ENCODE peak calls at places on chromosomes 4 and X, in four cellular contexts. D, Y, P and N are unnamed samples.
A peak's percentile ranks its signal among the peaks of the same experiment; 100 is the strongest.

GRCh38 chrX:19182785-19183184 is 60.5 kb upstream of the ADGRG2 start:
- DNase-seq in D (no peak), P (no peak), Y (no peak), N (no peak)

GRCh38 chr4:53105313-53105712 is 243.2 kb downstream of the RASL11B start:
- DNase-seq in D (no peak), Y (no peak), P (peak; percentile 70), N (no peak)

GRCh38 chr4:80069108-80069836 is 3.8 kb downstream of the ANTXR2 start:
- DNase-seq in P (no peak), Y (no peak), D (no peak), N (no peak)

GRCh38 chr4:74671074-74671698 is 123.1 kb downstream of the BTC start:
- DNase-seq in D (peak; percentile 43), Y (peak; percentile 11), P (peak; percentile 69), N (peak; percentile 76)

GRCh38 chr4:70958681-70959080 is 34.8 kb upstream of the DCK start:
- DNase-seq in D (peak; percentile 39), P (no peak), Y (no peak), N (peak; percentile 69)

GRCh38 chr4:98673282-98673644 is 14.9 kb upstream of the TSPAN5 start:
- DNase-seq in D (no peak), Y (no peak), P (no peak), N (no peak)

GRCh38 chr4:83276299-83277040 is 8.1 kb downstream of the COQ2 start:
- DNase-seq in P (no peak), Y (no peak), D (no peak), N (no peak)

GRCh38 chr4:11698033-11698432 is 269.3 kb upstream of the HS3ST1 start:
- DNase-seq in Y (no peak), D (no peak), P (no peak), N (no peak)

GRCh38 chr4:16794816-16795445 is 103.5 kb downstream of the LDB2 start:
- DNase-seq in P (peak; percentile 63), Y (peak; percentile 22), D (no peak), N (peak; percentile 64)

GRCh38 chrX:132413459-132413858 is 75.4 kb downstream of the MBNL3 start:
- DNase-seq in Y (no peak), P (peak; percentile 82), D (no peak), N (no peak)

GRCh38 chr4:55545133-55545532 is 1.6 kb downstream of the CLOCK start:
- DNase-seq in P (peak; percentile 7), Y (no peak), D (no peak), N (no peak)

GRCh38 chrX:54043696-54044125 is 562 bp downstream of the PHF8 start:
- DNase-seq in P (no peak), D (no peak), Y (peak; percentile 38), N (no peak)

GRCh38 chrX:134013092-134013497 is 27.7 kb upstream of the GPC3 start:
- DNase-seq in Y (no peak), D (no peak), P (no peak), N (peak; percentile 1)

GRCh38 chr4:13654158-13654797 is 26.8 kb upstream of the BOD1L1 start:
- DNase-seq in Y (peak; percentile 81), P (peak; percentile 32), D (no peak), N (peak; percentile 77)

GRCh38 chrX:26922278-26922677 is 540.9 kb downstream of the PPP4R3C start:
- DNase-seq in Y (no peak), D (no peak), P (no peak), N (peak; percentile 74)

GRCh38 chrX:41085883-41086626 is 810 bp downstream of the USP9X start:
- DNase-seq in Y (peak; percentile 45), D (no peak), P (peak; percentile 30), N (peak; percentile 44)

GRCh38 chr4:142660728-142661127 is 185.4 kb downstream of the INPP4B start:
- DNase-seq in P (no peak), Y (no peak), D (no peak), N (no peak)

GRCh38 chr4:88215351-88215750 is 56.9 kb upstream of the ABCG2 start:
- DNase-seq in P (no peak), Y (no peak), D (no peak), N (no peak)

GRCh38 chr4:138232364-138232763 is 9.8 kb downstream of the SLC7A11 start:
- DNase-seq in P (no peak), D (no peak), Y (no peak), N (no peak)

GRCh38 chr4:17511950-17512795 is at the start of gene QDPR:
- DNase-seq in D (no peak), Y (peak; percentile 86), P (peak; percentile 67), N (peak; percentile 31)

GRCh38 chrX:153645921-153646481 is 1.0 kb upstream of the DUSP9 start:
- DNase-seq in Y (no peak), P (peak; percentile 79), D (no peak), N (no peak)

GRCh38 chr4:128565565-128566186 is 243.8 kb upstream of the JADE1 start:
- DNase-seq in Y (peak; percentile 47), D (no peak), P (peak; percentile 51), N (no peak)

GRCh38 chrX:39152106-39152649 is 350.9 kb downstream of the MID1IP1 start:
- DNase-seq in D (no peak), P (no peak), Y (peak; percentile 16), N (no peak)

GRCh38 chr4:123597586-123597985 is 201.0 kb downstream of the SPRY1 start:
- DNase-seq in P (no peak), D (peak; percentile 21), Y (no peak), N (peak; percentile 35)

GRCh38 chr4:122621010-122621616 is at the start of gene IL21:
- DNase-seq in D (no peak), Y (no peak), P (no peak), N (no peak)

GRCh38 chr4:113760094-113760851 is 1.3 kb downstream of the CAMK2D start:
- DNase-seq in Y (peak; percentile 33), P (no peak), D (no peak), N (peak; percentile 27)

GRCh38 chrX:137043736-137044135 is 9.9 kb upstream of the GPR101 start:
- DNase-seq in P (no peak), D (no peak), Y (no peak), N (no peak)
- H3K27me3 ChIP-seq in P (no peaks in the 10 kb centered on the region), D (peaks cover 2% of the 10 kb centered on the region), Y (no peaks in the 10 kb centered on the region), N (no peaks in the 10 kb centered on the region)

DNA sequence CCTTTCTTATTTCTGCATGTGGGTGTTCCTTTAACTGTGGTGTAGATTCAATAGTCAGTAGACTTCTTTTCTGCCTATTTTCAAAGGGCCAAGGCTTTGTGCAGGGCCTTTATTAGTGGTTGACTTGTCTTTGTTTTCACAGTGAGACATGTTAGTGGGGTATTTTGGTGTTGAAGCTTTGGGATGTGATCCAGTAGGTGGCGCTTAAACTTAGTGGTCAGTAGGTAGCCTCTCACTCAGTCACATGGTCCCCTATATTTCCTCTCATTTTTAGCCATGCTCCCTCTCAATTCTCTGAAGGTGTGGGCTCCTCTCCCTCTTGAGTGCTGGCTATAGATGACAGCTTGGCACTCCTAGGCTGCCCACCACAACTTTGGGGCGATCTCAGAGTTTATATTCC is 23.4 kb upstream of the SLC10A7 start:
- DNase-seq in P (peak; percentile 27), D (no peak), Y (no peak), N (peak; percentile 49)
- TF ChIP-seq CTCF in P (peak; percentile 54), D (peak; percentile 42), Y (no peak), N (peak; percentile 56)

DNA sequence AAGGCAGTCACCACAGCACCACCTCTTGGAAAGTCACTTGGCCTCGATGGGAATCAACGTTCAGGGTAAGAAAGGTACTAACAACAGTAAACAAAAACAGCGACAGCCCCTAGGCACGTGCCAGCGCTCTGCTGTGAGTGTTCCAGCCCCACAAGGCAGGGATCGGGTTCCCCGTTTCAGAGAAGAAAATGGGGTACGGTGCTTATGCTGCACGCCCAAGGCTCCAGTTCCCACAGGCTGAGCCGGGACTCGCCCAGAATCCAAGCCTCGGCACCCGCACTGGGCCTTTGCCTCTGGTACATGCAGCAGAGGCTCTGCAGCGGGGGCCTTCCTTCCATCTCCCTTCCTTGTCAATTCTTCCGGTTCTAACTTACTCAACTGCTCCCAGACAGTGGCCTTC is 37.3 kb downstream of the WDR1 start:
- DNase-seq in D (no peak), P (no peak), Y (peak; percentile 15), N (no peak)
- H3K27me3 ChIP-seq in D (no peaks in the 10 kb centered on the region), P (no peaks in the 10 kb centered on the region), Y (no peaks in the 10 kb centered on the region), N (no peaks in the 10 kb centered on the region)

GRCh38 chrX:24874604-24875247 is 141.0 kb downstream of the ARX start:
- DNase-seq in Y (no peak), D (no peak), P (no peak), N (no peak)
- TF ChIP-seq CTCF in Y (no peak), D (no peak), P (no peak), N (no peak)

DNA sequence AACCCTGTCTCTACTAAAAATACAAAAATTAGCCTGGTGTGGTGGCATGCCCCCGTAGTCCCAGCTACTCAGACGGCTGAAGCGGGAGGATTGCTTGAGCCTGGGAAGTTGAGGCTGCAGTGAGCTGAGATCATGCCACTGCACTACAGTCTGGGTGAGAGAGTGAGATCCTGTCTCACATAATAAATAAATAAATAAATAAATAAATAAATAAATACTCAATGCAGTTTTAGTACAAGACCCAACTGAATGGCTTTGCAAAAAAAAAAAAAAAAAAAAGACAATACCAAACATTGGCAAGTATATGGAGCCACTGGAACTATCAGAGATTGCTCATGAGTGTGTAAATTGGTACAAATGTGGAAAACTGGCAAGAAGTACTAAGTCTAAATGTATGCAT is 3.3 kb upstream of the CYP4V2 start:
- DNase-seq in P (no peak), Y (no peak), D (no peak), N (no peak)
- H3K27me3 ChIP-seq in P (no peaks in the 10 kb centered on the region), Y (no peaks in the 10 kb centered on the region), D (no peaks in the 10 kb centered on the region), N (no peaks in the 10 kb centered on the region)

DNA sequence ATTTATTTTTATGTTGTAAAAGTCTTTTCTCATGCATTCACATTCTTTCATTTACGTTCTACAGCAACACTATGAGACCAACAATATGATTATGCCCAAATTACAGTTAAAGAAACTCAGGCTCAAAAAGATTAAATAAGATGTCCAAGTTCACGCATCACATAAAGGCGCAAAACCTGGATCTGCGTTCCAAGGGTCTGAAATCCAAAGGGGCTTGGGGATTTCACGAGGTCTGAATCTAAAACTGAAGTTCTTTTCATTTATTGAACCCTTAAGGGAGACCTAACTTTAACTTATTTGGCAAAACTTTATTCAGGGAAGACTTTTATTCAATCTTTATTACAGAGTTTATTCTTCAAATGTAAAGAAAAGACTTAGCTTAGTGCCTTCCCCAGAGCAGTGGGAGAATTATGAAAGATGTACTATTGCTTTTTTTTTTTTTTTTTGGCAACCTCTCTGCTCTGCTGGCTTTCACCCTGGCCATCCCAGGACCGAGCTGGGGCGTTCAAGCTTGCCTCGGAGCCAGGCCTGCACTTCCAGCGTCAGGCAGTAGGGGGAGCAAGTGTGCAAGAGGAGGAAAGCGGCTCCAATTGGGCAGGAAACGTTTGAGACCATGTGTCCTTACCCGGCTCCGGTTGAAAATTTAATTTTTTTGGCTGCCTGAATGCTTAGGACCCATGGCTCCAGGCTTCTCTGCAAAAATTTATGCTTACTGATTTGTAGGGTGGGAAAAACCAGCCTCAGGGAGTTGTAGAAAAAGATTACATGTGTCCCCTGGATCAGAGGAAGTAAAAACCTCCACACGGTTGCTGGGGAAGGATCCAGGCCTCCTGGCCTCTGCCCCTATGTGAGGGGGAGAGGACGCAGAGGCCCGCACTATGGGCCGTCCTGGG is 344.3 kb upstream of the KLF3 start:
- DNase-seq in Y (peak; percentile 95), D (peak; percentile 61), P (peak; percentile 75), N (peak; percentile 85)
- TF ChIP-seq CTCF in Y (peak; percentile 99), D (peak; percentile 99), P (peak; percentile 95), N (peak; percentile 98)